ENCODE peak calls at places on chromosomes 3 and 15, in seven cellular contexts. One of them, this sample, is unnamed.

GRCh38 chr3:151580592-151580991 is 119.7 kb upstream of the IGSF10 start:
- DNase-seq in choroid plexus epithelial cell: peak; percentile 93
- DNase-seq in uterus: no peak
- DNase-seq in cardiac muscle cell: no peak
- DNase-seq in activated B cell treated with CpG ODN at 0.5 μM for 24 hours: no peak
- DNase-seq in WTC11: no peak
- DNase-seq in foreskin fibroblast: peak; percentile 81
- DNase-seq in this sample: no peak

GRCh38 chr3:37386627-37387230 is 212.3 kb upstream of the LRRFIP2 start:
- DNase-seq in choroid plexus epithelial cell: peak; percentile 61
- DNase-seq in uterus: no peak
- DNase-seq in cardiac muscle cell: no peak
- DNase-seq in activated B cell treated with CpG ODN at 0.5 μM for 24 hours: no peak
- DNase-seq in WTC11: no peak
- DNase-seq in foreskin fibroblast: peak; percentile 32
- DNase-seq in this sample: no peak

GRCh38 chr3:183430325-183430957 is 2.0 kb upstream of the MCF2L2 start:
- DNase-seq in choroid plexus epithelial cell: no peak
- DNase-seq in uterus: no peak
- DNase-seq in cardiac muscle cell: peak; percentile 20
- DNase-seq in activated B cell treated with CpG ODN at 0.5 μM for 24 hours: no peak
- DNase-seq in WTC11: no peak
- DNase-seq in foreskin fibroblast: no peak
- DNase-seq in this sample: peak; percentile 52

GRCh38 chr3:106339551-106339950 is 470.7 kb upstream of the CBLB start:
- DNase-seq in choroid plexus epithelial cell: no peak
- DNase-seq in uterus: no peak
- DNase-seq in cardiac muscle cell: no peak
- DNase-seq in activated B cell treated with CpG ODN at 0.5 μM for 24 hours: no peak
- DNase-seq in WTC11: no peak
- DNase-seq in foreskin fibroblast: no peak
- DNase-seq in this sample: no peak

GRCh38 chr15:70088427-70088826 is 9.3 kb downstream of the TLE3 start:
- DNase-seq in choroid plexus epithelial cell: no peak
- DNase-seq in uterus: no peak
- DNase-seq in cardiac muscle cell: peak; percentile 84
- DNase-seq in activated B cell treated with CpG ODN at 0.5 μM for 24 hours: no peak
- DNase-seq in WTC11: no peak
- DNase-seq in foreskin fibroblast: peak; percentile 23
- DNase-seq in this sample: no peak

GRCh38 chr3:131216801-131217200 is 164.8 kb upstream of the NUDT16 start:
- DNase-seq in choroid plexus epithelial cell: peak; percentile 81
- DNase-seq in uterus: no peak
- DNase-seq in cardiac muscle cell: no peak
- DNase-seq in activated B cell treated with CpG ODN at 0.5 μM for 24 hours: no peak
- DNase-seq in WTC11: no peak
- DNase-seq in foreskin fibroblast: peak; percentile 86
- DNase-seq in this sample: no peak

GRCh38 chr3:135975053-135975452 is 9.5 kb downstream of the PPP2R3A start:
- DNase-seq in choroid plexus epithelial cell: no peak
- DNase-seq in uterus: no peak
- DNase-seq in cardiac muscle cell: peak; percentile 21
- DNase-seq in activated B cell treated with CpG ODN at 0.5 μM for 24 hours: no peak
- DNase-seq in WTC11: no peak
- DNase-seq in foreskin fibroblast: no peak
- DNase-seq in this sample: no peak

GRCh38 chr3:141055536-141056445 is 4.6 kb downstream of the SPSB4 start:
- DNase-seq in choroid plexus epithelial cell: no peak
- DNase-seq in uterus: no peak
- DNase-seq in cardiac muscle cell: no peak
- DNase-seq in activated B cell treated with CpG ODN at 0.5 μM for 24 hours: no peak
- DNase-seq in WTC11: no peak
- DNase-seq in foreskin fibroblast: no peak
- DNase-seq in this sample: no peak

GRCh38 chr3:172156309-172156998 is 117.1 kb downstream of the FNDC3B start:
- DNase-seq in choroid plexus epithelial cell: no peak
- DNase-seq in uterus: no peak
- DNase-seq in cardiac muscle cell: no peak
- DNase-seq in activated B cell treated with CpG ODN at 0.5 μM for 24 hours: no peak
- DNase-seq in WTC11: peak; percentile 35
- DNase-seq in foreskin fibroblast: no peak
- DNase-seq in this sample: no peak

GRCh38 chr3:141047168-141047567 is 4.0 kb upstream of the SPSB4 start:
- DNase-seq in choroid plexus epithelial cell: no peak
- DNase-seq in uterus: no peak
- DNase-seq in cardiac muscle cell: no peak
- DNase-seq in activated B cell treated with CpG ODN at 0.5 μM for 24 hours: no peak
- DNase-seq in WTC11: no peak
- DNase-seq in foreskin fibroblast: no peak
- DNase-seq in this sample: no peak

GRCh38 chr3:151614-152189 is 44.9 kb upstream of the CHL1 start:
- DNase-seq in choroid plexus epithelial cell: no peak
- DNase-seq in uterus: no peak
- DNase-seq in cardiac muscle cell: no peak
- DNase-seq in activated B cell treated with CpG ODN at 0.5 μM for 24 hours: no peak
- DNase-seq in WTC11: no peak
- DNase-seq in foreskin fibroblast: no peak
- DNase-seq in this sample: no peak

GRCh38 chr3:129131465-129132088 is 10.0 kb upstream of the RAB43 start:
- DNase-seq in choroid plexus epithelial cell: no peak
- DNase-seq in uterus: no peak
- DNase-seq in cardiac muscle cell: no peak
- DNase-seq in activated B cell treated with CpG ODN at 0.5 μM for 24 hours: no peak
- DNase-seq in WTC11: no peak
- DNase-seq in foreskin fibroblast: no peak
- DNase-seq in this sample: no peak

GRCh38 chr15:65195542-65196026 is 10.4 kb upstream of the CLPX start:
- DNase-seq in choroid plexus epithelial cell: no peak
- DNase-seq in uterus: peak; percentile 42
- DNase-seq in cardiac muscle cell: no peak
- DNase-seq in activated B cell treated with CpG ODN at 0.5 μM for 24 hours: no peak
- DNase-seq in WTC11: no peak
- DNase-seq in foreskin fibroblast: no peak
- DNase-seq in this sample: no peak

GRCh38 chr3:196546537-196546936 is 21.8 kb downstream of the WDR53 start:
- DNase-seq in choroid plexus epithelial cell: no peak
- DNase-seq in uterus: no peak
- DNase-seq in cardiac muscle cell: no peak
- DNase-seq in activated B cell treated with CpG ODN at 0.5 μM for 24 hours: no peak
- DNase-seq in WTC11: no peak
- DNase-seq in foreskin fibroblast: no peak
- DNase-seq in this sample: no peak

GRCh38 chr15:64894395-64895056 is 17.2 kb upstream of the ANKDD1A start:
- DNase-seq in choroid plexus epithelial cell: no peak
- DNase-seq in uterus: no peak
- DNase-seq in cardiac muscle cell: no peak
- DNase-seq in activated B cell treated with CpG ODN at 0.5 μM for 24 hours: peak; percentile 56
- DNase-seq in WTC11: peak; percentile 55
- DNase-seq in foreskin fibroblast: no peak
- DNase-seq in this sample: peak; percentile 68

GRCh38 chr15:72825831-72826230 is 42.3 kb upstream of the ADPGK start:
- DNase-seq in choroid plexus epithelial cell: no peak
- DNase-seq in uterus: no peak
- DNase-seq in cardiac muscle cell: no peak
- DNase-seq in activated B cell treated with CpG ODN at 0.5 μM for 24 hours: no peak
- DNase-seq in WTC11: no peak
- DNase-seq in foreskin fibroblast: no peak
- DNase-seq in this sample: no peak

GRCh38 chr15:78276032-78276943 is 11.9 kb downstream of the DNAJA4 start:
- DNase-seq in choroid plexus epithelial cell: peak; percentile 10
- DNase-seq in uterus: no peak
- DNase-seq in cardiac muscle cell: no peak
- DNase-seq in activated B cell treated with CpG ODN at 0.5 μM for 24 hours: no peak
- DNase-seq in WTC11: no peak
- DNase-seq in foreskin fibroblast: peak; percentile 35
- DNase-seq in this sample: no peak

GRCh38 chr3:46895204-46895660 is 17.7 kb downstream of the PTH1R start:
- DNase-seq in choroid plexus epithelial cell: peak; percentile 64
- DNase-seq in uterus: peak; percentile 82
- DNase-seq in cardiac muscle cell: peak; percentile 67
- DNase-seq in activated B cell treated with CpG ODN at 0.5 μM for 24 hours: peak; percentile 76
- DNase-seq in WTC11: peak; percentile 63
- DNase-seq in foreskin fibroblast: peak; percentile 71
- DNase-seq in this sample: peak; percentile 87

GRCh38 chr3:71857926-71858325 is 73.0 kb upstream of the PROK2 start:
- DNase-seq in choroid plexus epithelial cell: no peak
- DNase-seq in uterus: no peak
- DNase-seq in cardiac muscle cell: no peak
- DNase-seq in activated B cell treated with CpG ODN at 0.5 μM for 24 hours: no peak
- DNase-seq in WTC11: no peak
- DNase-seq in foreskin fibroblast: no peak
- DNase-seq in this sample: no peak

GRCh38 chr3:175179055-175179454 is 319.9 kb downstream of the NAALADL2 start:
- DNase-seq in choroid plexus epithelial cell: no peak
- DNase-seq in uterus: no peak
- DNase-seq in cardiac muscle cell: no peak
- DNase-seq in activated B cell treated with CpG ODN at 0.5 μM for 24 hours: no peak
- DNase-seq in WTC11: no peak
- DNase-seq in foreskin fibroblast: peak; percentile 28
- DNase-seq in this sample: no peak
- TF ChIP-seq CTCF in choroid plexus epithelial cell: no peak
- TF ChIP-seq CTCF in uterus: no peak
- TF ChIP-seq CTCF in cardiac muscle cell: no peak
- TF ChIP-seq CTCF in activated B cell treated with CpG ODN at 0.5 μM for 24 hours: no peak
- TF ChIP-seq CTCF in WTC11: no peak
- TF ChIP-seq CTCF in foreskin fibroblast: no peak
- TF ChIP-seq CTCF in this sample: no peak

DNA sequence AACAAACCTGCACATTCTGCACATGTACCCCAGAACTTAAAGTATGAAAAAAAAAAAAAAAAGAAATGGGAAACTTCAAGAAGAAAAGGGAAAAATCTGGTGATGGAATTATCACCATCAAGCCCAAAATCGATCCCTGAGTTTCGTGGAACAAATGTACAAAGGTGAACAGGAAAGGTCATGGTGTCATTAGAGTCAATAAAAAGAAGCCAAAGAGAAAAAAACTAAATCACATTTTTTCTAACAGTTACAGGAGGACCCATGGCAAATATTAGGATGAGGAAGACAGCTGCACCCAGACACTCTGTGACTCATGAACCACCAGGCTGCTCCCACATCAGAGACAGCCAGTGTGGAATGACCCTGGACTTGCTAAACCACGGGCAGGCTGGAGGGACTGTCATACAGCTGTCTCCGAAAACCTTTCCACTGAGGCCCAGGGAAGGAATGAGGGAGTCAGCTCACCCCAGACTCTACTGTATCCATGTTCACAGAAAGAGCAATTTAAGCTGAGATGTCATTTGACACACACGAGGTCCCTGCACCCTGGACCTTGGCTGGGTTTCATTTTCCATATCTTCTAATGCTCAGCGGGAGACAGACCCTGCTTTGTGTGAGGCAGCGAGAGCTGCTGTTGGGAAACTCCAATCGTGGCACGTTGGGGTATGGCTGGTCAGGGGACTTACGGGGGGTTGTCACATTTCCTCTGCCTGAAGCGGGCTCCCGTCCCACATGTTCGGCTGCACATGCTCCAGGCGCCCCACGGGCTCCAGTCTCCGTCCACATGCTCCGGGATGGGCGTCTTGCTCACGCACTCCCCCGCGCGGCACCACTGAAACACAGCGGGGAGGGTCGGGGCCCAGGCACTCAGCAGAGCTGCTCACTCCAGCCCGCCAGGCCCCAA is 210.2 kb downstream of the ADAMTS17 start:
- DNase-seq in choroid plexus epithelial cell: peak; percentile 65
- DNase-seq in uterus: no peak
- DNase-seq in cardiac muscle cell: peak; percentile 37
- DNase-seq in activated B cell treated with CpG ODN at 0.5 μM for 24 hours: no peak
- DNase-seq in WTC11: peak; percentile 36
- DNase-seq in foreskin fibroblast: peak; percentile 2
- DNase-seq in this sample: peak; percentile 58
- TF ChIP-seq CTCF in choroid plexus epithelial cell: peak; percentile 73
- TF ChIP-seq CTCF in uterus: peak; percentile 6
- TF ChIP-seq CTCF in cardiac muscle cell: peak; percentile 72
- TF ChIP-seq CTCF in activated B cell treated with CpG ODN at 0.5 μM for 24 hours: no peak
- TF ChIP-seq CTCF in WTC11: no peak
- TF ChIP-seq CTCF in foreskin fibroblast: no peak
- TF ChIP-seq CTCF in this sample: peak; percentile 37

GRCh38 chr3:113696658-113697191 is 283 bp upstream of the USF3 start:
- DNase-seq in choroid plexus epithelial cell: peak; percentile 100
- DNase-seq in uterus: peak; percentile 99
- DNase-seq in cardiac muscle cell: peak; percentile 99
- DNase-seq in activated B cell treated with CpG ODN at 0.5 μM for 24 hours: peak; percentile 95
- DNase-seq in WTC11: peak; percentile 99
- DNase-seq in foreskin fibroblast: peak; percentile 100
- DNase-seq in this sample: peak; percentile 99
- TF ChIP-seq CTCF in choroid plexus epithelial cell: peak; percentile 12
- TF ChIP-seq CTCF in uterus: peak; percentile 50
- TF ChIP-seq CTCF in cardiac muscle cell: no peak
- TF ChIP-seq CTCF in activated B cell treated with CpG ODN at 0.5 μM for 24 hours: no peak
- TF ChIP-seq CTCF in WTC11: no peak
- TF ChIP-seq CTCF in foreskin fibroblast: no peak
- TF ChIP-seq CTCF in this sample: no peak

DNA sequence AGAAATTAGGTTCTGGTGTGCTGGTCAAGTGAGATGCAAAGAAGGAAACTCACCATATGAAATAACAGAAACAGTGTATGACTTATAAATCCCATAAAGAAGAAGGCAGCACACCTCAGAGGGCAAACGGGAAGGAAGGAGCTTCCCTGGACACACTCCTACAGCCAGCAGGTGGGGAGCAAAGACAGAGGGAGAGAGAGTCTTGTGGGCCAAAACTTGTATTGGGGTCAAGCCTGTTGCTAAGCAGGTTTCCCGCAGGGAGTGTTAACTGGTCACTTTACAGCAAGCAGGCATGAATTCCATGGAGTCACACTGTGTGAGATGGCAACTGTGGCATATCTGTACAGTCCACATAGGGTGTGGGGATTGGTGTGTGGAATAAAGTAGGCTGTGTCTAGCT is 222.9 kb upstream of the NDN start:
- DNase-seq in choroid plexus epithelial cell: no peak
- DNase-seq in uterus: no peak
- DNase-seq in cardiac muscle cell: peak; percentile 4
- DNase-seq in activated B cell treated with CpG ODN at 0.5 μM for 24 hours: no peak
- DNase-seq in WTC11: no peak
- DNase-seq in foreskin fibroblast: no peak
- DNase-seq in this sample: no peak
- TF ChIP-seq CTCF in choroid plexus epithelial cell: no peak
- TF ChIP-seq CTCF in uterus: no peak
- TF ChIP-seq CTCF in cardiac muscle cell: no peak
- TF ChIP-seq CTCF in activated B cell treated with CpG ODN at 0.5 μM for 24 hours: no peak
- TF ChIP-seq CTCF in WTC11: no peak
- TF ChIP-seq CTCF in foreskin fibroblast: no peak
- TF ChIP-seq CTCF in this sample: no peak

DNA sequence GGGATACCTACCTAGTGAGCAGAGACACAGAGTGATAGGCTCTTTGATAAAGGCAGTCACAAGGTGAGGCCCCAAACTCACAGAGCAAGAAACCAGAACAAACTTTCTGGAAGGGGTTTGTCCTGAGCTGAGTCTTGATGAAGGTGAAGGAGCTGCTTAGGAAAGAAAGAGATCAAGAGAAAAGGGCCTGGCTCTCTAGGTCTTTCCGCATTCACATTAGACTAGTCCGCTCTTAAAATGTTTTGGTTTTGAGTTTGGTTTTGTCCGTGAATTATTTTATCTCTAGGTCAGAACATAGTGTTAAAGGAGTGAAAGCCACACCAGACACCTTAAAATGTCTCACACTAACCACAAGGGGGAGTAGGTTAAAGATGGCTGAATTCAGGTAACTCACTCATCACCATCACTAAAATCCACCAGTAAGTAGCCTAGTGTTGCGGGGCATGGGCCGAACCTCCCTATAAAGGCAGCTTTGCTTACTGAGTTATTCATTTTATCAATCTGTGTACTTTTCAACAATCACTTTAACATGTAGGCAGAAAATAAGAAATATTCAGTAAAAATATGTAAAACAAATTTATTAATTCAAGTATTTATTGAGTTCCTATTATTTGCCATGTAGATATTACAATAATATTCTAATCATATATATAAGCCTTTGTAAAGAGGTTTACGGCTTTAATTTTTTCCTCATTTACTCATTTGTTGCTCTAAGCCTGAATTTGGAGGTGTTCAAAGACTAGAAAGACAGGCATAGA is 121.5 kb upstream of the TSC22D2 start:
- DNase-seq in choroid plexus epithelial cell: peak; percentile 79
- DNase-seq in uterus: no peak
- DNase-seq in cardiac muscle cell: peak; percentile 69
- DNase-seq in activated B cell treated with CpG ODN at 0.5 μM for 24 hours: no peak
- DNase-seq in WTC11: no peak
- DNase-seq in foreskin fibroblast: peak; percentile 61
- DNase-seq in this sample: peak; percentile 33
- TF ChIP-seq CTCF in choroid plexus epithelial cell: peak; percentile 72
- TF ChIP-seq CTCF in uterus: peak; percentile 64
- TF ChIP-seq CTCF in cardiac muscle cell: peak; percentile 56
- TF ChIP-seq CTCF in activated B cell treated with CpG ODN at 0.5 μM for 24 hours: peak; percentile 54
- TF ChIP-seq CTCF in WTC11: peak; percentile 57
- TF ChIP-seq CTCF in foreskin fibroblast: peak; percentile 29
- TF ChIP-seq CTCF in this sample: peak; percentile 64

This sample was measured in GM13977.